ENCODE peak calls at places on chromosomes 12 and 14, in six cellular contexts. E, V, H, Y, Z and N are unnamed samples.

GRCh38 chr12:70448371-70448770 is 82.3 kb downstream of the KCNMB4 start:
- DNase-seq in E (no peak), V (no peak), H (no peak), Y (no peak), Z (no peak), N (no peak)

GRCh38 chr14:98498019-98498885 is 773.7 kb downstream of the BCL11B start:
- DNase-seq in E (no peak), V (no peak), H (no peak), Y (no peak), Z (no peak), N (no peak)

GRCh38 chr12:109304485-109304884 is 4.6 kb downstream of the FOXN4 start:
- DNase-seq in E (peak), V (peak), H (no peak), Y (no peak), Z (no peak), N (peak)

GRCh38 chr12:6855322-6855721 is 3.4 kb downstream of the USP5 start:
- DNase-seq in E (no peak), V (no peak), H (no peak), Y (no peak), Z (no peak), N (no peak)

GRCh38 chr12:74349925-74350324 is 187.7 kb upstream of the ATXN7L3B start:
- DNase-seq in E (no peak), V (no peak), H (peak), Y (no peak), Z (no peak), N (no peak)

GRCh38 chr12:18634382-18634781 is 103.4 kb downstream of the PLCZ1 start:
- DNase-seq in E (no peak), V (no peak), H (no peak), Y (no peak), Z (no peak), N (no peak)

GRCh38 chr14:57866199-57866755 is 385 bp upstream of the SLC35F4 start:
- DNase-seq in E (no peak), V (no peak), H (no peak), Y (no peak), Z (no peak), N (no peak)

GRCh38 chr14:89025581-89026236 is 201.3 kb downstream of the TTC8 start:
- DNase-seq in E (no peak), V (no peak), H (no peak), Y (no peak), Z (peak), N (no peak)

GRCh38 chr12:62250671-62251608 is 9.3 kb upstream of the USP15 start:
- DNase-seq in E (peak), V (no peak), H (no peak), Y (no peak), Z (no peak), N (peak)

GRCh38 chr12:70196732-70197361 is 46.4 kb upstream of the CNOT2 start:
- DNase-seq in E (no peak), V (peak), H (peak), Y (no peak), Z (no peak), N (no peak)

GRCh38 chr14:35051796-35052195 is 5.7 kb downstream of the FAM177A1 start:
- DNase-seq in E (no peak), V (no peak), H (peak), Y (no peak), Z (no peak), N (no peak)

GRCh38 chr14:100281286-100282082 is 24.8 kb downstream of the SLC25A29 start:
- DNase-seq in E (no peak), V (no peak), H (no peak), Y (no peak), Z (no peak), N (no peak)

GRCh38 chr12:69880566-69880965 is 55.5 kb downstream of the MYRFL start:
- DNase-seq in E (no peak), V (no peak), H (peak), Y (no peak), Z (no peak), N (no peak)

GRCh38 chr12:85821759-85822158 is 14.4 kb downstream of the RASSF9 start:
- DNase-seq in E (no peak), V (no peak), H (peak), Y (no peak), Z (no peak), N (no peak)

GRCh38 chr12:116361404-116362223 is 84.1 kb upstream of the MED13L start:
- DNase-seq in E (peak), V (no peak), H (no peak), Y (no peak), Z (no peak), N (peak)

GRCh38 chr12:9333129-9333528 is 124.9 kb upstream of the PZP start:
- DNase-seq in E (no peak), V (no peak), H (no peak), Y (no peak), Z (no peak), N (no peak)

GRCh38 chr14:68774771-68775613 is 17.9 kb downstream of the ZFP36L1 start:
- DNase-seq in E (no peak), V (no peak), H (peak), Y (no peak), Z (no peak), N (no peak)

GRCh38 chr14:103281496-103282231 is 52.4 kb upstream of the EIF5 start:
- DNase-seq in E (no peak), V (peak), H (peak), Y (no peak), Z (no peak), N (no peak)

GRCh38 chr12:6459004-6459337 is 7.1 kb downstream of the TAPBPL start:
- DNase-seq in E (no peak), V (no peak), H (no peak), Y (no peak), Z (no peak), N (no peak)

GRCh38 chr12:49546481-49546880 is 7.7 kb downstream of the KCNH3 start:
- DNase-seq in E (no peak), V (peak), H (no peak), Y (no peak), Z (no peak), N (peak)

GRCh38 chr12:107320929-107321618 is 227.7 kb upstream of the CRY1 start:
- DNase-seq in E (no peak), V (peak), H (peak), Y (peak), Z (no peak), N (no peak)

GRCh38 chr12:50786498-50787231 is 22.8 kb downstream of the ATF1 start:
- DNase-seq in E (no peak), V (no peak), H (peak), Y (no peak), Z (no peak), N (no peak)

GRCh38 chr14:77123381-77124344 is 17.9 kb downstream of the ZDHHC22 start:
- DNase-seq in E (no peak), V (no peak), H (no peak), Y (no peak), Z (peak), N (no peak)

GRCh38 chr12:22626429-22626828 is 1.5 kb downstream of the ETNK1 start:
- DNase-seq in E (peak), V (no peak), H (peak), Y (no peak), Z (no peak), N (peak)

GRCh38 chr12:12810507-12811143 is 2.5 kb upstream of the DDX47 start:
- DNase-seq in E (no peak), V (no peak), H (no peak), Y (no peak), Z (no peak), N (no peak)

GRCh38 chr12:6763380-6763779 is 2.8 kb upstream of the PTMS start:
- DNase-seq in E (no peak), V (no peak), H (no peak), Y (no peak), Z (no peak), N (no peak)

GRCh38 chr12:101566318-101566717 is 28.5 kb upstream of the MYBPC1 start:
- DNase-seq in E (no peak), V (no peak), H (no peak), Y (no peak), Z (no peak), N (no peak)

GRCh38 chr12:49767333-49767732 is 26.0 kb downstream of the TMBIM6 start:
- DNase-seq in E (no peak), V (no peak), H (no peak), Y (no peak), Z (no peak), N (no peak)

GRCh38 chr14:31897581-31898186 is 179.4 kb upstream of the ARHGAP5 start:
- DNase-seq in E (no peak), V (no peak), H (no peak), Y (no peak), Z (no peak), N (no peak)

GRCh38 chr12:106886921-106887320 is 68.8 kb upstream of the TMEM263 start:
- DNase-seq in E (no peak), V (no peak), H (no peak), Y (no peak), Z (no peak), N (no peak)

GRCh38 chr12:98820005-98820404 is 174.9 kb downstream of the APAF1 start:
- DNase-seq in E (no peak), V (no peak), H (peak), Y (no peak), Z (no peak), N (no peak)

GRCh38 chr14:23034498-23035302 is at the start of gene PSMB5:
- DNase-seq in E (peak), V (peak), H (peak), Y (peak), Z (peak), N (peak)

GRCh38 chr14:87108726-87109125 is 884.3 kb downstream of the GALC start:
- DNase-seq in E (no peak), V (no peak), H (peak), Y (no peak), Z (no peak), N (no peak)

GRCh38 chr14:35855886-35856481 is 29.8 kb downstream of the BRMS1L start:
- DNase-seq in E (peak), V (peak), H (no peak), Y (no peak), Z (no peak), N (peak)

GRCh38 chr12:59677857-59678256 is 82.0 kb downstream of the SLC16A7 start:
- DNase-seq in E (no peak), V (no peak), H (no peak), Y (no peak), Z (no peak), N (no peak)

GRCh38 chr12:5523396-5524115 is 91.6 kb downstream of the NTF3 start:
- DNase-seq in E (no peak), V (no peak), H (no peak), Y (no peak), Z (no peak), N (no peak)

GRCh38 chr12:68633614-68634558 is 23.2 kb downstream of the RAP1B start:
- DNase-seq in E (no peak), V (no peak), H (no peak), Y (no peak), Z (no peak), N (no peak)

DNA sequence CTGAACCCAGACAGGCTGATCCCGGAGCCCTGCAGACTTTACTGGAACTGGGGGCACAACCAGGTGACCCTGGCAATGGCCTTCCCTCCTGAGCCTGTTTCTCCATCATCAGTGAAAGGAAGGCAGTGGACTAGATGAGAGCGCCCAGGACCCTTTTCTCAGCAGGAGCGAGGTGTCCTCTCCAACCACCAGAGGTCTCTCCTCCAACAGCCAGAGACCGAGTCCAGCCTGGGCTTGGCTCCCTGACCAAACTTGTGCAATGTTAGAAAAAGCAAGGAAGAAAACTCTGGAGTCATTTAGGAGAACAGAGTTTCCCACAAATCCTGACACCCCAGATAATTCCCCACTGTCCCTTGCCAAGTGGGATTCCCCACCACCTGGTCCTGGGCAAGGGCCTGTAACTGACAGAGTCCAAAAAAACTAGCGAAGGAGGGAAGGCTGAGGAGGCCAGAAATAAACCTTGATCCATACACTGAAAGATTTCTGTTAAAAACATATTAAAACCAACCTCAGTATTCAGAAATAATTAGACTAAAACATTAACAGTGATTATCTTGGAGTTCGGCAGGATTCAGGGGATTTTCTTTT is 9.0 kb downstream of the RPS6KL1 start:
- DNase-seq in E (peak), V (peak), H (peak), Y (no peak), Z (peak), N (peak)
- TF ChIP-seq CTCF in E (peak), V (peak), H (peak), Y (no peak), Z (peak), N (peak)

GRCh38 chr14:67674480-67675218 is at the start of gene VTI1B:
- DNase-seq in E (peak), V (peak), H (peak), Y (peak), Z (peak), N (peak)
- TF ChIP-seq CTCF in E (peak), V (peak), H (peak), Y (no peak), Z (no peak), N (no peak)

DNA sequence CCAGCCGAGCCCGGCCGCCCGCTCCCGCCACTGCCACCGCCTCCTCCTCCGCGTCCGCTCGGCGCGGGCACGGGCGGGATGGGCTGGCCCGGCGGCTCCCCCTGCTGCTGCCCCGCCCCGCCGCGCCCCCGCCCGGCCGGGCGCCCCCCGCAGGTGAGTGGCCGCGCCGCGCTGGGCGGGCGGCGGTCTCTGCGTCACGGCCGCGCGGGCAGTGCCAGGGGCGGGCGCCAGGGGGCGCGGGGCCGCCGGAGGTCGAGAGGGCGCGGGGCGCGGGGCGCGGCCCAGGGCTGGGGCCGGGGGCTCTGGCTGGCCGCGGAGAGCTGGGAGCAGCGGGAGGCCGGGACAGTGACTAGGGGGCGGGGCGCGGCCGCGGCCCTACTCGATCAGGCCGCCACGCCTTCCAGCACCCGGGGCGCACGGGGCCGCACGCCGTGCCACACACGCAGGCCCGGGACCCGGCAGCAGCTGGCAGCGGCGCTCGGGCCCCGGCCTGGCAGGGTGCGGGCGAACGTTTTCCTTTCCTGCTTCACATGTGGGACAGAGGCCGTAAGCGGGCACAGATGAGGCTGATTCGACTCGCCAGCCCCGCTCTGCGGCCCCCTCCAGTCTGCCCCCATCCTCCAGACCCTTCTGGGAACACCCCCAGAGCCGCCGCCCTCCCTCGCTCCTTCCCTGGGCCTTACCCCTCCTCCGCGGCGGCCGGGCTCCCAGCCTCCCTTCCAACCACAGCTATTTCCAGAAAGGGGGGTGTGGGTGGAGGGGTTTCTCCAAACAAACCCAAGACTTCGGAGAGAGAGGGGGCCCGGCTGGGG is 2.4 kb upstream of the TNS2 start:
- DNase-seq in E (peak), V (peak), H (peak), Y (peak), Z (peak), N (peak)
- TF ChIP-seq CTCF in E (peak), V (no peak), H (no peak), Y (no peak), Z (peak), N (peak)

DNA sequence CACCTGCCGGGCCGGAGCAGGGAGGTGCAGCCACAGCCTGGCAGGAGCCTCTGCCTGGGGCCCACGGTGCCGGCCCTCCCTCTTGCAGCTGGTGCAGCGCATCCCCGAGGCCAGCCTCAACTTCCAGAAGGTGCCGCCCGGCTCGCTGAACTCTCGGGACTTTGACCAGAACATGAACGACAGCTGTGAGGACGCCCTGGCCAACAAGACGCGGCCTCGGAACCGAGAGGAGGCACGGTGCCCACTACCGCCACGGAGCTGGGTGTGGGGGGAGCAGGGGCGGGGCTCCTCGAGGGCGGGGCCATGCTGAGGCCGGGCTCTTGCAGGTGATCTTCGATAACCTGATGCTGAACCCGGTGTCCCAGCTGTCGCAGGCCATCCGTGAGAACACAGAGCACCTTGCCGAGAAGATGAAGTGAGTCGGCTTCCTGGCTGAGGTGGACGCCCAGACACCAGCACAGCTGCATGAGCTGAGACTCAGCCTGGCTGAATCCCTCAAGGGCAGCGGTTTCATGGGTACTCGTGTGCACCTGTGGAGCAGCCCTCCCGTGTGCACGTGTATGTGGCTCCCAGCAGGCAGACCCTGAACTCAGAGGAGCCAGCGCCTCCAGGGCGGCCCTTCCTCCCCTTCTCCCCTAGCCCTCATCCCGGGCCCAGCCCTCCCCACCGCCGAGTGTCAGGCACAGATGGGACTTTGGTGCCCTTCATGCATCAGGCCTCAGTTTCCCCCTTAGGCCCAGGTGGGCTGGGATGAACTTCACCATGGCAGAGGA is 28.6 kb downstream of the CEP170B start:
- DNase-seq in E (no peak), V (no peak), H (no peak), Y (no peak), Z (no peak), N (no peak)
- TF ChIP-seq CTCF in E (no peak), V (no peak), H (no peak), Y (no peak), Z (no peak), N (no peak)

GRCh38 chr12:121064116-121064515 is 25.1 kb upstream of the OASL start:
- DNase-seq in E (no peak), V (no peak), H (no peak), Y (no peak), Z (no peak), N (no peak)

GRCh38 chr12:121059031-121059898 is 20.2 kb upstream of the OASL start:
- DNase-seq in E (no peak), V (no peak), H (no peak), Y (no peak), Z (no peak), N (no peak)

GRCh38 chr12:121062391-121063045 is 23.5 kb upstream of the OASL start:
- DNase-seq in E (no peak), V (no peak), H (no peak), Y (no peak), Z (no peak), N (no peak)

GRCh38 chr12:121060149-121061001 is 21.3 kb upstream of the OASL start:
- DNase-seq in E (peak), V (peak), H (peak), Y (peak), Z (peak), N (peak)

DNA sequence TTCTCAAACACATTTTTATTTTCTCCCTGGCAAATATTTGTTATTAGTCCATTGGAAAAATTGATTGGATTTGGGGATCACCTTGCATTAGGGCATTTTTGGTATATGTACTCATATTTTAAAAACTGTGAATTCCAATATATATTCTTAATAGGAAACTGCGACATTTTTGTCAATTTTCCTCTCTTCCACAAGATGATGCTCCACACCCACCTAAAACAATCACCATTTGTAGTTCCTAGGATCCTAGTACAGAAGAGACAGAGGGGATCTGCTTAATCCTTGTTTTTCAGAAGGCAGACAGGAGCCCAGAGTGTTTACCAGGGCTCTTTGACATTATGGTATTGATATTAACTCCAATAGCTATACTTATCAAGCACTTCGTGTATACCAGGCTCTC is 22.8 kb upstream of the OASL start:
- DNase-seq in E (no peak), V (peak), H (no peak), Y (no peak), Z (no peak), N (no peak)
- TF ChIP-seq CTCF in E (peak), V (peak), H (peak), Y (no peak), Z (no peak), N (no peak)

DNA sequence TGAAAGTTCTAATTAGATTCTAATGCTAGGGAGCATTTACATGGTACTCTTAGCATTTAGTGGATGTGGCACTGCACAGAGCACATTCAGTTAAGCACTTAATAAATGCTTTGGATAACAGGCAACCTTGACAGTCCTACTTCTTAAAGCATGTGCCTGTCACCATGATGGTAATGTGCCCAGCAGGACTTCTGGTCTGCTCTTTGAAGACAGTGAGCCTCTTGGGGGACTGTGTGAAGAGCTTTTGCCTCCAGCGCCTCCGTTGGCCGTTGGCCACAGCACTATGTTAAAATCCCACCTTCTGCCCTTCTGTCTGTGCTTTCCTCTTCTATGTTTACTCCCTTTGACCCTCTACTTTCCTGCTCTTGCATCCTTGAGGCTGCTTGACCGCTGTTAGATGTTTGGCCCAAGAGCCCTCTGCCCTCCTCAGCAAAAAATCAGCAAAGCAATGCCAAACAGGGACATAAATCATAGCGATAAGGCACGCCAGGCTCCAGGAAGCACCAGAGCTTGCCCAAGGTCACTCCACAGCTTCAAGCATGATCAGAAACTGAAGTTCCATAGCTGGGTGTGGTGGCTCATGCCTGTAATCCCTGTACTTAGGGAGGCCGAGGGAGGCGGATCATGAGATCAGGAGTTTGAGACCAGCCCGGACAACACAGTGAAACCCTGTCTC is 8.3 kb downstream of the CDKL1 start:
- DNase-seq in E (no peak), V (no peak), H (no peak), Y (no peak), Z (no peak), N (no peak)
- TF ChIP-seq CTCF in E (no peak), V (no peak), H (no peak), Y (no peak), Z (no peak), N (no peak)